ENCODE peak calls at places on chromosomes 7 and 10, in ten cellular contexts. One of them, this sample, is unnamed.

GRCh38 chr7:117796889-117797288 is 76.4 kb downstream of the CTTNBP2 start:
- DNase-seq in fibroblast of pulmonary artery: no peak
- DNase-seq in AG04449: no peak
- DNase-seq in uterus: no peak
- DNase-seq in brain microvascular endothelial cell: no peak
- DNase-seq in keratinocyte: no peak
- DNase-seq in hepatocyte: no peak
- DNase-seq in AG09309: no peak
- DNase-seq in cardiac fibroblast: no peak
- DNase-seq in right atrium auricular region: no peak
- DNase-seq in this sample: no peak

GRCh38 chr7:37031571-37032257 is 307.4 kb upstream of the AOAH start:
- DNase-seq in AG09309: peak; percentile 97
- DNase-seq in cardiac fibroblast: peak; percentile 99
- DNase-seq in brain microvascular endothelial cell: peak; percentile 99
- DNase-seq in fibroblast of pulmonary artery: peak; percentile 99
- DNase-seq in uterus: peak; percentile 68
- DNase-seq in hepatocyte: peak; percentile 93
- DNase-seq in keratinocyte: peak; percentile 90
- DNase-seq in AG04449: peak; percentile 97
- DNase-seq in right atrium auricular region: peak; percentile 95
- DNase-seq in this sample: peak; percentile 99

GRCh38 chr7:1278543-1278942 is 45.9 kb downstream of the UNCX start:
- DNase-seq in uterus: no peak
- DNase-seq in AG04449: no peak
- DNase-seq in cardiac fibroblast: no peak
- DNase-seq in hepatocyte: no peak
- DNase-seq in AG09309: no peak
- DNase-seq in brain microvascular endothelial cell: no peak
- DNase-seq in keratinocyte: no peak
- DNase-seq in right atrium auricular region: no peak
- DNase-seq in fibroblast of pulmonary artery: no peak
- DNase-seq in this sample: no peak

GRCh38 chr7:92674379-92674778 is 84.2 kb upstream of the FAM133B start:
- DNase-seq in AG04449: no peak
- DNase-seq in brain microvascular endothelial cell: no peak
- DNase-seq in cardiac fibroblast: no peak
- DNase-seq in keratinocyte: no peak
- DNase-seq in hepatocyte: no peak
- DNase-seq in fibroblast of pulmonary artery: no peak
- DNase-seq in AG09309: no peak
- DNase-seq in uterus: no peak
- DNase-seq in right atrium auricular region: no peak
- DNase-seq in this sample: no peak

GRCh38 chr7:13745530-13745929 is 243.9 kb downstream of the ETV1 start:
- DNase-seq in right atrium auricular region: no peak
- DNase-seq in cardiac fibroblast: no peak
- DNase-seq in fibroblast of pulmonary artery: no peak
- DNase-seq in AG09309: no peak
- DNase-seq in keratinocyte: no peak
- DNase-seq in AG04449: no peak
- DNase-seq in uterus: no peak
- DNase-seq in brain microvascular endothelial cell: no peak
- DNase-seq in hepatocyte: no peak
- DNase-seq in this sample: no peak

GRCh38 chr10:77286851-77287250 is 350.8 kb downstream of the KCNMA1 start:
- DNase-seq in AG09309: no peak
- DNase-seq in keratinocyte: no peak
- DNase-seq in AG04449: no peak
- DNase-seq in brain microvascular endothelial cell: no peak
- DNase-seq in fibroblast of pulmonary artery: no peak
- DNase-seq in uterus: no peak
- DNase-seq in right atrium auricular region: no peak
- DNase-seq in cardiac fibroblast: no peak
- DNase-seq in hepatocyte: no peak
- DNase-seq in this sample: no peak

GRCh38 chr7:139734395-139734794 is 43.4 kb downstream of the HIPK2 start:
- DNase-seq in brain microvascular endothelial cell: peak; percentile 99
- DNase-seq in right atrium auricular region: peak; percentile 85
- DNase-seq in cardiac fibroblast: peak; percentile 100
- DNase-seq in hepatocyte: peak; percentile 59
- DNase-seq in keratinocyte: peak; percentile 45
- DNase-seq in uterus: no peak
- DNase-seq in fibroblast of pulmonary artery: peak; percentile 99
- DNase-seq in AG04449: peak; percentile 93
- DNase-seq in AG09309: peak; percentile 45
- DNase-seq in this sample: peak; percentile 93

GRCh38 chr7:121406866-121407439 is 10.8 kb upstream of the FAM3C start:
- DNase-seq in keratinocyte: no peak
- DNase-seq in AG04449: no peak
- DNase-seq in uterus: no peak
- DNase-seq in cardiac fibroblast: no peak
- DNase-seq in AG09309: no peak
- DNase-seq in right atrium auricular region: no peak
- DNase-seq in hepatocyte: peak; percentile 23
- DNase-seq in brain microvascular endothelial cell: no peak
- DNase-seq in fibroblast of pulmonary artery: no peak
- DNase-seq in this sample: no peak

GRCh38 chr7:111090834-111091233 is at the start of gene LRRN3:
- DNase-seq in right atrium auricular region: no peak
- DNase-seq in fibroblast of pulmonary artery: peak; percentile 57
- DNase-seq in hepatocyte: peak; percentile 13
- DNase-seq in brain microvascular endothelial cell: peak; percentile 89
- DNase-seq in cardiac fibroblast: peak; percentile 61
- DNase-seq in uterus: no peak
- DNase-seq in keratinocyte: no peak
- DNase-seq in AG09309: no peak
- DNase-seq in AG04449: no peak
- DNase-seq in this sample: no peak

GRCh38 chr7:111094387-111094786 is 3.5 kb downstream of the LRRN3 start:
- DNase-seq in uterus: no peak
- DNase-seq in AG09309: no peak
- DNase-seq in cardiac fibroblast: no peak
- DNase-seq in hepatocyte: no peak
- DNase-seq in right atrium auricular region: no peak
- DNase-seq in fibroblast of pulmonary artery: no peak
- DNase-seq in keratinocyte: no peak
- DNase-seq in brain microvascular endothelial cell: no peak
- DNase-seq in AG04449: no peak
- DNase-seq in this sample: no peak

GRCh38 chr7:111089822-111090426 is 1.0 kb upstream of the LRRN3 start:
- DNase-seq in hepatocyte: peak; percentile 41
- DNase-seq in fibroblast of pulmonary artery: peak; percentile 74
- DNase-seq in keratinocyte: peak; percentile 19
- DNase-seq in AG04449: no peak
- DNase-seq in brain microvascular endothelial cell: peak; percentile 13
- DNase-seq in cardiac fibroblast: peak; percentile 73
- DNase-seq in uterus: no peak
- DNase-seq in right atrium auricular region: no peak
- DNase-seq in AG09309: no peak
- DNase-seq in this sample: no peak

GRCh38 chr7:111091623-111092370 is 870 bp downstream of the LRRN3 start:
- DNase-seq in keratinocyte: no peak
- DNase-seq in fibroblast of pulmonary artery: no peak
- DNase-seq in hepatocyte: no peak
- DNase-seq in brain microvascular endothelial cell: peak; percentile 13
- DNase-seq in right atrium auricular region: no peak
- DNase-seq in uterus: no peak
- DNase-seq in AG09309: no peak
- DNase-seq in AG04449: no peak
- DNase-seq in cardiac fibroblast: no peak
- DNase-seq in this sample: no peak

DNA sequence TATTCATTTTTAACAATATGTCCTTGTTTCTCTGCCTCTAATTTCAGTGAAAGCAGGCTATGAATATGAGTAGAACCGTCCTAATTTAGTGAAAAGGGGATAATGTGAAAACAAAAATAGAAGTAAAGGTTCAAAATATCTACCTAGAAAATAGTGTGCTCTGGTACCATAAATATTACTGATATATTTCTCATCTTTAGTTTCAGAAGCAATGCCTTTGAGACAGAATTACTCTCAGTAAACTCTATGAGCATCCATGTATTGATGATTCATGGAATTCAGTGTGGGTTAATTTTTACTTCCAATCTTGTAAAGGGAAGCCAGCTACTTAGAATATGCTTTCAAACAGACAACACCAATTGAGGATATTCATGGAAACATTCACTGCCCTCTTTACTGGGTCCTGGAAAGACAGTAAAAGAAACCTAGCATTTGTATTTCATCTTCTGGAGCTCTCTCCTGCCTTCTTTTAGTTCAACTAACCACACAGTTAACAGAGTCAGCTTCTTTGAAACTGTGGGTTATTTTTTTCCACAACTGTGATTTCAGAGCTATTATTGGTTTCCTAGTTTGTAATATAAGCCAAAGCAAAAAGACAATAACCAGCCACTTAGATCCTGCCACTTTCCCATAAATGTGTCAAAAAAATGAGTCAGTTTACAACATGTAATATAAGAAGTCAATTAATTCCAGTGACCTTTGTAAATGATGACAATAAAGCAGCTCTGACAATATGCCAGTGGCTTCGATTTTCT is 1.7 kb downstream of the LRRN3 start:
- DNase-seq in AG09309: no peak
- DNase-seq in AG04449: no peak
- DNase-seq in keratinocyte: no peak
- DNase-seq in brain microvascular endothelial cell: no peak
- DNase-seq in hepatocyte: peak; percentile 5
- DNase-seq in fibroblast of pulmonary artery: no peak
- DNase-seq in uterus: no peak
- DNase-seq in right atrium auricular region: no peak
- DNase-seq in cardiac fibroblast: no peak
- DNase-seq in this sample: no peak
- H3K4me3 ChIP-seq in AG09309: no peak overlapping the region
- H3K4me3 ChIP-seq in AG04449: peak overlapping the region; percentile 48
- H3K4me3 ChIP-seq in keratinocyte: no peak overlapping the region
- H3K4me3 ChIP-seq in brain microvascular endothelial cell: peak overlapping the region; percentile 54
- H3K4me3 ChIP-seq in hepatocyte: peak overlapping the region; percentile 4
- H3K4me3 ChIP-seq in fibroblast of pulmonary artery: no peak overlapping the region
- H3K4me3 ChIP-seq in uterus: no peak overlapping the region
- H3K4me3 ChIP-seq in right atrium auricular region: peak overlapping the region; percentile 48
- H3K4me3 ChIP-seq in cardiac fibroblast: no peak overlapping the region
- H3K4me3 ChIP-seq in this sample: no peak overlapping the region

DNA sequence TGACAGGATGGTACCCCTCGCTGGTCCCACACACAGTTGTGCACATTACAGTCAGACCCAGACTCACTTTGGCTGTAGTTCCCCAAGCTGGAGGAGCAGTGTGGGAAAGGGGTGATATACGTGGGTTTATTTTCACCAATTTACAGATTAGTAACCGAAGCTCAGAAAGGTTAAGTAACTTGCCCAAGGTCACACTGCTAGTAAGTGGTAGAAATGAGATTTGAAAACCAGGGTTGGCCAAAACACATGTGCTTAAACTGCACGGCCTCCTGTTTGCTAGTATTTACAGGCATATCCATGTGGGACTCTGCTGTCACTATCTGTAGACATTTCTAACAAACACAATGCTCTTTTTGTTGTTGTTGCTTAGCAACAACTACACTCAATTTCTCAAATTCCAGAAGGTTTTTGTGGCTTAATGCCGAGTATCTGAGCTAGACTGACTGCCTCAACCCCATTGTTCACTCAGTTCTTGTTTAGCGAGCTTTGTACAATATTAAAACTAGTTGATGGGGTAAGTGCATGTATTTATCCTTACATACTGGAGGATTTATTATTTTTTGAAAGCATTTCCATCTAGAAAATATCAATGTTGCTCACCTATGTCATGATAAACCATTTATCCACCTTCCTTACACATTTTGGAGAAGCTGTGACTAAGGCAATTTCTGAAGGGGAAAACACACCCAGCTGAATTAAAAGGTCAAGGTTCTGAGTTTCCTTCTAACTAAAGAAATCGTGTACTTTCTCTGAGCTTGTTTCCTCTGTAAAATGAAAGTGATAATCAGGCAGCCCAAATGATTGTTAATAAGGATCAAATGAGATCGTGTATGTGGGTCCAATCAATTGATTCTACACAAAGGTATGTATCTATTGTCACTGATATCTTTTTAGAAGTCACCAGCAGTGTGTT is 5.3 kb upstream of the TMEM139 start:
- DNase-seq in AG04449: no peak
- DNase-seq in fibroblast of pulmonary artery: peak; percentile 94
- DNase-seq in cardiac fibroblast: peak; percentile 90
- DNase-seq in right atrium auricular region: no peak
- DNase-seq in AG09309: peak; percentile 37
- DNase-seq in uterus: no peak
- DNase-seq in hepatocyte: peak; percentile 43
- DNase-seq in keratinocyte: no peak
- DNase-seq in brain microvascular endothelial cell: peak; percentile 79
- DNase-seq in this sample: peak; percentile 86
- TF ChIP-seq CTCF in AG04449: no peak
- TF ChIP-seq CTCF in fibroblast of pulmonary artery: no peak
- TF ChIP-seq CTCF in cardiac fibroblast: no peak
- TF ChIP-seq CTCF in right atrium auricular region: no peak
- TF ChIP-seq CTCF in AG09309: no peak
- TF ChIP-seq CTCF in uterus: no peak
- TF ChIP-seq CTCF in hepatocyte: no peak
- TF ChIP-seq CTCF in keratinocyte: no peak
- TF ChIP-seq CTCF in brain microvascular endothelial cell: no peak
- TF ChIP-seq CTCF in this sample: no peak

DNA sequence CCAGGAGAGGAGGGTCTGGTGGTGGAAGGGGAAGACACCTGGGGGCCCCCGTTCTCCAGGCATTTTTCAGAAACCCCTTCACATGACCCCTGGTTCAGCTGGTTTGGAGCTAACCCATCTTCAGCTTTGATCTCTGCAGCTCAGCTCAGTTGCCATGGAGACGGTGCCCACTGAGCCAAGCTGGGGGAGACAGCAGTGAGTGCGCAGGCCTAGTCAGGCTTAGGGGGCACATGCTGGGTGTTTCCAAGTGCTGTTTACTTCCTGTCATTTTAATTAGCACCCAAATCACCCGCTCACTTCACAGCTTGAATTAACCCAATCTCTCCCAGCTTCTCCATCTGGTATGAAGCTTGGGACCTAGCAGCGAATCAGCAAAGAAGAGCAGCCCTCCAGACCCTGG is 9.0 kb downstream of the SPOCK2 start:
- DNase-seq in uterus: no peak
- DNase-seq in cardiac fibroblast: no peak
- DNase-seq in keratinocyte: no peak
- DNase-seq in AG04449: no peak
- DNase-seq in hepatocyte: no peak
- DNase-seq in brain microvascular endothelial cell: no peak
- DNase-seq in fibroblast of pulmonary artery: no peak
- DNase-seq in AG09309: no peak
- DNase-seq in right atrium auricular region: no peak
- DNase-seq in this sample: no peak
- H3K4me3 ChIP-seq in uterus: no peak overlapping the region
- H3K4me3 ChIP-seq in cardiac fibroblast: no peak overlapping the region
- H3K4me3 ChIP-seq in keratinocyte: no peak overlapping the region
- H3K4me3 ChIP-seq in AG04449: no peak overlapping the region
- H3K4me3 ChIP-seq in hepatocyte: no peak overlapping the region
- H3K4me3 ChIP-seq in brain microvascular endothelial cell: no peak overlapping the region
- H3K4me3 ChIP-seq in fibroblast of pulmonary artery: no peak overlapping the region
- H3K4me3 ChIP-seq in AG09309: no peak overlapping the region
- H3K4me3 ChIP-seq in right atrium auricular region: no peak overlapping the region
- H3K4me3 ChIP-seq in this sample: no peak overlapping the region

GRCh38 chr10:131982185-131982756 is 548 bp upstream of the BNIP3 start:
- DNase-seq in uterus: no peak
- DNase-seq in fibroblast of pulmonary artery: no peak
- DNase-seq in right atrium auricular region: no peak
- DNase-seq in AG04449: no peak
- DNase-seq in brain microvascular endothelial cell: no peak
- DNase-seq in AG09309: no peak
- DNase-seq in hepatocyte: no peak
- DNase-seq in keratinocyte: no peak
- DNase-seq in cardiac fibroblast: no peak
- DNase-seq in this sample: no peak

GRCh38 chr10:131980757-131981428 is 830 bp downstream of the BNIP3 start:
- DNase-seq in uterus: no peak
- DNase-seq in hepatocyte: peak; percentile 68
- DNase-seq in keratinocyte: no peak
- DNase-seq in AG09309: no peak
- DNase-seq in right atrium auricular region: no peak
- DNase-seq in cardiac fibroblast: peak; percentile 31
- DNase-seq in fibroblast of pulmonary artery: no peak
- DNase-seq in brain microvascular endothelial cell: no peak
- DNase-seq in AG04449: no peak
- DNase-seq in this sample: no peak

GRCh38 chr10:131980321-131980720 is 1.4 kb downstream of the BNIP3 start:
- DNase-seq in uterus: no peak
- DNase-seq in AG09309: no peak
- DNase-seq in keratinocyte: no peak
- DNase-seq in brain microvascular endothelial cell: no peak
- DNase-seq in cardiac fibroblast: no peak
- DNase-seq in hepatocyte: no peak
- DNase-seq in AG04449: no peak
- DNase-seq in fibroblast of pulmonary artery: no peak
- DNase-seq in right atrium auricular region: no peak
- DNase-seq in this sample: no peak

GRCh38 chr10:131982796-131983195 is 1.1 kb upstream of the BNIP3 start:
- DNase-seq in fibroblast of pulmonary artery: no peak
- DNase-seq in AG09309: no peak
- DNase-seq in uterus: no peak
- DNase-seq in keratinocyte: no peak
- DNase-seq in AG04449: no peak
- DNase-seq in brain microvascular endothelial cell: no peak
- DNase-seq in cardiac fibroblast: no peak
- DNase-seq in hepatocyte: no peak
- DNase-seq in right atrium auricular region: no peak
- DNase-seq in this sample: no peak

GRCh38 chr10:131981429-131982184 is at the start of gene BNIP3:
- DNase-seq in keratinocyte: peak; percentile 44
- DNase-seq in AG04449: peak; percentile 37
- DNase-seq in cardiac fibroblast: peak; percentile 91
- DNase-seq in AG09309: peak; percentile 63
- DNase-seq in brain microvascular endothelial cell: peak; percentile 74
- DNase-seq in fibroblast of pulmonary artery: peak; percentile 96
- DNase-seq in right atrium auricular region: peak; percentile 94
- DNase-seq in hepatocyte: peak; percentile 98
- DNase-seq in uterus: peak; percentile 96
- DNase-seq in this sample: peak; percentile 45
- TF ChIP-seq CTCF in keratinocyte: peak; percentile 24
- TF ChIP-seq CTCF in AG04449: peak; percentile 4
- TF ChIP-seq CTCF in cardiac fibroblast: no peak
- TF ChIP-seq CTCF in AG09309: no peak
- TF ChIP-seq CTCF in brain microvascular endothelial cell: peak; percentile 11
- TF ChIP-seq CTCF in fibroblast of pulmonary artery: no peak
- TF ChIP-seq CTCF in right atrium auricular region: no peak
- TF ChIP-seq CTCF in hepatocyte: no peak
- TF ChIP-seq CTCF in uterus: no peak
- TF ChIP-seq CTCF in this sample: no peak

This sample was measured in retinal pigment epithelial cell.